ENCODE peak calls at places on chromosome 18, in five cellular contexts. N is GM10248, T is ELF-1, L is DMS 273 treated with DMSO at 0.1 percent for 48 hours, E is substantia nigra. D is an unnamed sample.

GRCh38 chr18:14925281-14925709 is 177.3 kb downstream of the ANKRD30B start:
- DNase-seq in N (no peak), T (no peak), L (no peak), E (no peak), D (peak; percentile 2)

GRCh38 chr18:57630759-57631660 is 9.4 kb upstream of the NARS1 start:
- DNase-seq in N (peak; percentile 55), T (no peak), L (no peak), E (no peak), D (no peak)

GRCh38 chr18:23330423-23330822 is 122.7 kb upstream of the RIOK3 start:
- DNase-seq in N (peak; percentile 33), T (no peak), L (no peak), E (no peak), D (no peak)

GRCh38 chr18:9619056-9619455 is 4.7 kb upstream of the PPP4R1 start:
- DNase-seq in N (no peak), T (no peak), L (no peak), E (no peak), D (no peak)

GRCh38 chr18:4430836-4431235 is 24.3 kb downstream of the DLGAP1 start:
- DNase-seq in N (no peak), T (no peak), L (no peak), E (no peak), D (no peak)

GRCh38 chr18:12518326-12518725 is 110.6 kb downstream of the PRELID3A start:
- DNase-seq in N (no peak), T (peak; percentile 5), L (no peak), E (no peak), D (no peak)

GRCh38 chr18:79513381-79514081 is 117.8 kb downstream of the NFATC1 start:
- DNase-seq in N (no peak), T (no peak), L (no peak), E (no peak), D (no peak)

GRCh38 chr18:43830905-43831304 is 553.6 kb upstream of the SYT4 start:
- DNase-seq in N (no peak), T (peak; percentile 42), L (no peak), E (no peak), D (no peak)

GRCh38 chr18:24054130-24054529 is 39.6 kb downstream of the TTC39C start:
- DNase-seq in N (no peak), T (no peak), L (no peak), E (no peak), D (peak; percentile 63)

GRCh38 chr18:79275992-79276391 is 119.7 kb upstream of the NFATC1 start:
- DNase-seq in N (peak; percentile 29), T (no peak), L (no peak), E (no peak), D (no peak)

GRCh38 chr18:4450065-4450676 is 4.9 kb downstream of the DLGAP1 start:
- DNase-seq in N (no peak), T (no peak), L (peak; percentile 53), E (no peak), D (no peak)

GRCh38 chr18:2564373-2564772 is 6.9 kb downstream of the METTL4 start:
- DNase-seq in N (no peak), T (no peak), L (no peak), E (no peak), D (no peak)

GRCh38 chr18:77090546-77091200 is 41.9 kb downstream of the MBP start:
- DNase-seq in N (no peak), T (no peak), L (no peak), E (no peak), D (no peak)

GRCh38 chr18:48408727-48409590 is at the start of gene ZBTB7C:
- DNase-seq in N (no peak), T (no peak), L (no peak), E (no peak), D (no peak)

GRCh38 chr18:3538456-3538855 is 88.5 kb downstream of the TGIF1 start:
- DNase-seq in N (no peak), T (no peak), L (no peak), E (no peak), D (no peak)

GRCh38 chr18:54679318-54680149 is 88.5 kb downstream of the DYNAP start:
- DNase-seq in N (peak; percentile 40), T (peak; percentile 18), L (peak; percentile 3), E (no peak), D (peak; percentile 72)

D was measured in astrocyte of the cerebellum.